ENCODE peak calls at places on chromosomes 13 and 19, in six cellular contexts. One of them, this sample, is unnamed.

GRCh38 chr19:45419396-45419795 is 4.3 kb downstream of the ERCC1 start:
- DNase-seq in left lung: peak; percentile 63
- DNase-seq in uterus: no peak
- DNase-seq in CD8-positive, alpha-beta T cell: no peak
- DNase-seq in right cardiac atrium: no peak
- DNase-seq in adrenal gland: no peak
- DNase-seq in this sample: no peak

GRCh38 chr19:49528211-49528771 is 488 bp downstream of the RCN3 start:
- DNase-seq in left lung: peak; percentile 39
- DNase-seq in uterus: peak; percentile 54
- DNase-seq in CD8-positive, alpha-beta T cell: no peak
- DNase-seq in right cardiac atrium: peak; percentile 52
- DNase-seq in adrenal gland: peak; percentile 53
- DNase-seq in this sample: peak; percentile 11

GRCh38 chr13:41938918-41939317 is 22.0 kb downstream of the VWA8 start:
- DNase-seq in left lung: no peak
- DNase-seq in uterus: no peak
- DNase-seq in CD8-positive, alpha-beta T cell: no peak
- DNase-seq in right cardiac atrium: no peak
- DNase-seq in adrenal gland: no peak
- DNase-seq in this sample: no peak

GRCh38 chr19:11848594-11849263 is at the start of gene ZNF439:
- DNase-seq in left lung: peak; percentile 94
- DNase-seq in uterus: peak; percentile 79
- DNase-seq in CD8-positive, alpha-beta T cell: peak; percentile 89
- DNase-seq in right cardiac atrium: peak; percentile 93
- DNase-seq in adrenal gland: peak; percentile 93
- DNase-seq in this sample: peak; percentile 82

GRCh38 chr13:33169273-33169980 is 116.1 kb downstream of the STARD13 start:
- DNase-seq in left lung: no peak
- DNase-seq in uterus: no peak
- DNase-seq in CD8-positive, alpha-beta T cell: no peak
- DNase-seq in right cardiac atrium: no peak
- DNase-seq in adrenal gland: no peak
- DNase-seq in this sample: no peak

GRCh38 chr13:76663941-76664340 is 222.3 kb downstream of the KCTD12 start:
- DNase-seq in left lung: no peak
- DNase-seq in uterus: peak; percentile 26
- DNase-seq in CD8-positive, alpha-beta T cell: no peak
- DNase-seq in right cardiac atrium: no peak
- DNase-seq in adrenal gland: no peak
- DNase-seq in this sample: no peak

GRCh38 chr13:94033098-94033497 is 446.4 kb downstream of the DCT start:
- DNase-seq in left lung: no peak
- DNase-seq in uterus: no peak
- DNase-seq in CD8-positive, alpha-beta T cell: no peak
- DNase-seq in right cardiac atrium: no peak
- DNase-seq in adrenal gland: no peak
- DNase-seq in this sample: no peak

GRCh38 chr19:9721861-9722260 is 46.7 kb downstream of the ZNF846 start:
- DNase-seq in left lung: no peak
- DNase-seq in uterus: no peak
- DNase-seq in CD8-positive, alpha-beta T cell: no peak
- DNase-seq in right cardiac atrium: no peak
- DNase-seq in adrenal gland: no peak
- DNase-seq in this sample: no peak

GRCh38 chr19:45577111-45577905 is 7.3 kb downstream of the OPA3 start:
- DNase-seq in left lung: no peak
- DNase-seq in uterus: no peak
- DNase-seq in CD8-positive, alpha-beta T cell: no peak
- DNase-seq in right cardiac atrium: no peak
- DNase-seq in adrenal gland: peak; percentile 75
- DNase-seq in this sample: no peak

GRCh38 chr13:31824705-31825512 is 85.6 kb downstream of the RXFP2 start:
- DNase-seq in left lung: no peak
- DNase-seq in uterus: no peak
- DNase-seq in CD8-positive, alpha-beta T cell: no peak
- DNase-seq in right cardiac atrium: no peak
- DNase-seq in adrenal gland: no peak
- DNase-seq in this sample: no peak

GRCh38 chr13:21973437-21974125 is 302.7 kb downstream of the FGF9 start:
- DNase-seq in left lung: no peak
- DNase-seq in uterus: no peak
- DNase-seq in CD8-positive, alpha-beta T cell: no peak
- DNase-seq in right cardiac atrium: no peak
- DNase-seq in adrenal gland: no peak
- DNase-seq in this sample: no peak

GRCh38 chr13:41001695-41002094 is 17.4 kb downstream of the ELF1 start:
- DNase-seq in left lung: no peak
- DNase-seq in uterus: no peak
- DNase-seq in CD8-positive, alpha-beta T cell: no peak
- DNase-seq in right cardiac atrium: no peak
- DNase-seq in adrenal gland: no peak
- DNase-seq in this sample: no peak

GRCh38 chr13:25196971-25197370 is 24.9 kb upstream of the AMER2 start:
- DNase-seq in left lung: no peak
- DNase-seq in uterus: no peak
- DNase-seq in CD8-positive, alpha-beta T cell: no peak
- DNase-seq in right cardiac atrium: no peak
- DNase-seq in adrenal gland: no peak
- DNase-seq in this sample: no peak

GRCh38 chr13:29532821-29533220 is 62.7 kb downstream of the SLC7A1 start:
- DNase-seq in left lung: no peak
- DNase-seq in uterus: no peak
- DNase-seq in CD8-positive, alpha-beta T cell: no peak
- DNase-seq in right cardiac atrium: no peak
- DNase-seq in adrenal gland: no peak
- DNase-seq in this sample: no peak

GRCh38 chr19:40802300-40803169 is 3.5 kb downstream of the EGLN2 start:
- DNase-seq in left lung: peak; percentile 68
- DNase-seq in uterus: peak; percentile 65
- DNase-seq in CD8-positive, alpha-beta T cell: no peak
- DNase-seq in right cardiac atrium: peak; percentile 79
- DNase-seq in adrenal gland: peak; percentile 56
- DNase-seq in this sample: no peak

GRCh38 chr19:1026189-1027019 is at the start of gene CNN2:
- DNase-seq in left lung: peak; percentile 83
- DNase-seq in uterus: peak; percentile 80
- DNase-seq in CD8-positive, alpha-beta T cell: peak; percentile 79
- DNase-seq in right cardiac atrium: peak; percentile 82
- DNase-seq in adrenal gland: peak; percentile 73
- DNase-seq in this sample: no peak

GRCh38 chr19:18349524-18350128 is 9.2 kb downstream of the PGPEP1 start:
- DNase-seq in left lung: peak; percentile 64
- DNase-seq in uterus: peak; percentile 53
- DNase-seq in CD8-positive, alpha-beta T cell: no peak
- DNase-seq in right cardiac atrium: peak; percentile 34
- DNase-seq in adrenal gland: peak; percentile 79
- DNase-seq in this sample: no peak

GRCh38 chr19:28632357-28633076 is 580.4 kb downstream of the UQCRFS1 start:
- DNase-seq in left lung: no peak
- DNase-seq in uterus: no peak
- DNase-seq in CD8-positive, alpha-beta T cell: no peak
- DNase-seq in right cardiac atrium: no peak
- DNase-seq in adrenal gland: no peak
- DNase-seq in this sample: no peak

GRCh38 chr13:35388979-35389378 is 87.5 kb downstream of the MAB21L1 start:
- DNase-seq in left lung: no peak
- DNase-seq in uterus: no peak
- DNase-seq in CD8-positive, alpha-beta T cell: no peak
- DNase-seq in right cardiac atrium: no peak
- DNase-seq in adrenal gland: no peak
- DNase-seq in this sample: no peak

DNA sequence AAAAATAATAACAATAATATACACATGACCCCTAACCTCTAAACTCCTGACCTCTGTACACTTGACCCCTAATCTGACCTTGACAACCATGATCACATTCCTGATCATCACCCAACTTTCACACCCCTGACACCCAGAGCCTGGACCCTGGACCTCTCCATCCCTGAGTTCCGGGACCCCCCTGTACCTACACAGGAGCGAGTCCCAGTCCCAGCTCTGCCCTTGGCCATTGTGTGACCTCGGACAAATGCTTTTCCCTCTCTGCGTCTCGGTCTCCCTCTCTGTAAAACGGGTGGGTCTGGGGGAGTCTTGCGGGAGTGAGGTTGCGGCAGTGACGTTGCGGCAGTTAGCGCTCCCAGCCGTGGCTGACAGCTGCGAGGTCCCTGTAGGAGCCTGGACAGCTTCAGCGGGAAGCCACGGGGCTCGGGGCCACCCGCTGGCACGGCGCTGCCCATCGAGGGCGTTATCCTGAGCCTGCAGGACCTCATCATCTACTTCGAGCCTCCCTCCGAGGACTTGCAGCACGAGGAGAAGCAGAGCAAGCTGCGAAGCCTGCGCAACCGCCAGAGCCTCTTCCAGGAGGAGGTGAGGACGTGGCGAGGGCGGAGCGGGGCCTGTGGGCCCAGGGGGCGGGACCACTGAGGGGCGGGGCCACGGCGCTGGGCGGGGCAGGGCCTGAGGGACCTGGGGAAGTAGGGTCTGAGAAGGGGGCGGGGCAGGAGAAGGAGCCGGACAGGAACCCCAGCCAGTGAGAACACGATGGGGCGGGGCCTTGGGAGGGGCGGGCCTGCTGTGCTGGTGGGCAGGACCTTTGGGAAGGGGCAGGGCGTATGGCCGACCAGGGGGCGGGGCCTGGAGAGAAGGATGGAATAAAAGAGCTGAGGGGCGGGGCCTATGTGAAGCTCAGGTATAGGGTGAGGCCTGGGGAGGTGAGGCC is 19.2 kb downstream of the RYR1 start:
- DNase-seq in left lung: no peak
- DNase-seq in uterus: no peak
- DNase-seq in CD8-positive, alpha-beta T cell: no peak
- DNase-seq in right cardiac atrium: peak; percentile 24
- DNase-seq in adrenal gland: no peak
- DNase-seq in this sample: no peak
- H3K4me3 ChIP-seq in left lung: no peak overlapping the region
- H3K4me3 ChIP-seq in uterus: no peak overlapping the region
- H3K4me3 ChIP-seq in CD8-positive, alpha-beta T cell: no peak overlapping the region
- H3K4me3 ChIP-seq in right cardiac atrium: no peak overlapping the region
- H3K4me3 ChIP-seq in adrenal gland: no peak overlapping the region
- H3K4me3 ChIP-seq in this sample: no peak overlapping the region

GRCh38 chr19:36950335-36951119 is 34.4 kb downstream of the ZNF568 start:
- DNase-seq in left lung: no peak
- DNase-seq in uterus: no peak
- DNase-seq in CD8-positive, alpha-beta T cell: no peak
- DNase-seq in right cardiac atrium: no peak
- DNase-seq in adrenal gland: no peak
- DNase-seq in this sample: no peak
- H3K9me3 ChIP-seq in left lung: peaks cover 100% of the 10 kb centered on the region
- H3K9me3 ChIP-seq in uterus: peaks cover 70% of the 10 kb centered on the region
- H3K9me3 ChIP-seq in CD8-positive, alpha-beta T cell: peaks cover 32% of the 10 kb centered on the region
- H3K9me3 ChIP-seq in right cardiac atrium: no peaks in the 10 kb centered on the region
- H3K9me3 ChIP-seq in adrenal gland: peaks cover 29% of the 10 kb centered on the region
- H3K9me3 ChIP-seq in this sample: peaks cover 92% of the 10 kb centered on the region

GRCh38 chr19:13156968-13157882 is 7.0 kb downstream of the IER2 start:
- DNase-seq in left lung: no peak
- DNase-seq in uterus: no peak
- DNase-seq in CD8-positive, alpha-beta T cell: no peak
- DNase-seq in right cardiac atrium: no peak
- DNase-seq in adrenal gland: no peak
- DNase-seq in this sample: no peak

GRCh38 chr19:13160557-13160956 is 10.3 kb downstream of the IER2 start:
- DNase-seq in left lung: no peak
- DNase-seq in uterus: no peak
- DNase-seq in CD8-positive, alpha-beta T cell: no peak
- DNase-seq in right cardiac atrium: no peak
- DNase-seq in adrenal gland: peak; percentile 70
- DNase-seq in this sample: no peak

GRCh38 chr19:13155472-13156284 is 5.5 kb downstream of the IER2 start:
- DNase-seq in left lung: peak; percentile 85
- DNase-seq in uterus: peak; percentile 82
- DNase-seq in CD8-positive, alpha-beta T cell: peak; percentile 85
- DNase-seq in right cardiac atrium: peak; percentile 88
- DNase-seq in adrenal gland: peak; percentile 85
- DNase-seq in this sample: no peak

GRCh38 chr19:13162749-13163608 is 12.8 kb downstream of the IER2 start:
- DNase-seq in left lung: peak; percentile 99
- DNase-seq in uterus: peak; percentile 98
- DNase-seq in CD8-positive, alpha-beta T cell: peak; percentile 82
- DNase-seq in right cardiac atrium: peak; percentile 99
- DNase-seq in adrenal gland: peak; percentile 98
- DNase-seq in this sample: peak; percentile 95

DNA sequence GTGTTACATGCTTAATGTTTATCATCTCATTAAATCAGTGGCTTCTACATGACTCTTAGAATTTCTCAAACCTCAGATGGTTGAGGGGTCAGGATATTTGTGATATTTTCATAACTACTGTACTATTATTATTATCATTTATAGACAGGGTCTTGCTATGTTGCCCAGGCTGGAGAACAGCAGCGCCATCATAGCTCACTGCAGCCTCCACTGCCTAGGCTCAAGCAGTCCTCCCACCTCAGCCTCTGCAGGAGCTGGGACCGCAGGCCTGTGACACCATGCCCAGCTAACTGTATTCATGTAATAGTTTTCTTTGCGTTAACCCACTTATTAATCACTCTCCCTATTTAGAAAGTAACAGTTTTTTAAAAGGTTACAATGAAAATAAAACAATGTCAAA is 9.5 kb downstream of the IER2 start:
- DNase-seq in left lung: no peak
- DNase-seq in uterus: no peak
- DNase-seq in CD8-positive, alpha-beta T cell: no peak
- DNase-seq in right cardiac atrium: no peak
- DNase-seq in adrenal gland: no peak
- DNase-seq in this sample: no peak
- H3K4me3 ChIP-seq in left lung: no peak overlapping the region
- H3K4me3 ChIP-seq in uterus: no peak overlapping the region
- H3K4me3 ChIP-seq in CD8-positive, alpha-beta T cell: no peak overlapping the region
- H3K4me3 ChIP-seq in right cardiac atrium: no peak overlapping the region
- H3K4me3 ChIP-seq in adrenal gland: no peak overlapping the region
- H3K4me3 ChIP-seq in this sample: no peak overlapping the region

DNA sequence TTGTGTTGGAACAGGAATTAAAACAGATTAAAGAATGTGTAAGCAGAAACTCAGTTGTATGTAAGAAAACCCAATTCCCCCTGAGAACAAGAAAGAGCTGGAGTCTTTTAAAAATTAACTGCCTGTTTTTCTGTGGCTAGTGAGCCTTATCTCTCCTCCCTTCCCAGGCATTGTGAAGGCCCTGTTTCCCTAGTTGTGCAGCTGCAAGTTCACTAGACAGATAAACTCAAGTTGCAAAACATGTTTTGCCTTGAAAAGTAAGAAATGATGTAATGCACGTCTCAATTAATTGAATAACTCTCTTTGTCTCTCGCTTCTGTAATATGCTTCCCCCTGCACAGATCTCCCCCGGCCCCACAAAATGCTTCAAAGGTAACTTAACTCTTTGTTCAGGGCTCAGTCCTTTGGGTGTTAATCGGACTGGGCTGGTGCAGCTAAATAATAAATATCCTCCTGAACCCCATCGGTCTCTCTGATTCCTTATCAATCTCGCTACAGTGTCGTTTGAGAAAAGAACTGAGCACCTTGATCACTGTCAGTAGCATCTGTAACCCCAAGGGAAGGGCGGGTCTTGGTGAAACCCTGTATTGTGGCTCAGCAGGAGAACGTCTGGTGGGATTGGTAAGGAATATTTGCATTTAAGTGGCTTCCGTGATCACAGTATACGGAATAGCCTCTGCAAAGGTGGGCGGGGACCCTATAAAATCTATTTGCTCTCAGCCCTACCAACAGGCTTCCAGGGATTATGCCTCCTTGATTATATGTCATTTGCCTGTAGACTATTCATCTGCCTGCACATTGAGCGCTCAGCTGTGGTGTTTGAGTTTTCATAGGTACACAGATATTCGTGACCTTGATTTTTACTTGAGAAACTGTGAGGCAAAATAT is 1.6 kb upstream of the ZNF556 start:
- DNase-seq in left lung: no peak
- DNase-seq in uterus: no peak
- DNase-seq in CD8-positive, alpha-beta T cell: no peak
- DNase-seq in right cardiac atrium: no peak
- DNase-seq in adrenal gland: no peak
- DNase-seq in this sample: no peak
- H3K9me3 ChIP-seq in left lung: no peaks in the 10 kb centered on the region
- H3K9me3 ChIP-seq in uterus: no peaks in the 10 kb centered on the region
- H3K9me3 ChIP-seq in CD8-positive, alpha-beta T cell: no peaks in the 10 kb centered on the region
- H3K9me3 ChIP-seq in right cardiac atrium: no peaks in the 10 kb centered on the region
- H3K9me3 ChIP-seq in adrenal gland: no peaks in the 10 kb centered on the region
- H3K9me3 ChIP-seq in this sample: peaks cover under 1% of the 10 kb centered on the region